ENCODE peak calls at places on chromosomes 6 and 20, in seven cellular contexts. M is IMR-90, X is neuronal stem cell, Z is H1, W is mesendoderm, R is mesenchymal stem cell, E is trophoblast cell. O is an unnamed sample.

GRCh38 chr6:75386050-75386770 is 101.6 kb upstream of the TMEM30A start:
- DNase-seq in M (peak), X (no peak), Z (no peak), W (no peak), R (peak), E (peak), O (no peak)

GRCh38 chr6:21533678-21534077 is 59.9 kb upstream of the SOX4 start:
- DNase-seq in M (peak), X (no peak), Z (no peak), W (no peak), R (no peak), E (no peak), O (no peak)

GRCh38 chr6:114108119-114109002 is 137.4 kb upstream of the HDAC2 start:
- DNase-seq in M (peak), X (peak), Z (no peak), W (peak), R (peak), E (peak), O (peak)

GRCh38 chr6:44268095-44268628 is 2.1 kb upstream of the TMEM151B start:
- DNase-seq in M (peak), X (peak), Z (no peak), W (peak), R (peak), E (peak), O (peak)

GRCh38 chr6:146381486-146381885 is 162.1 kb upstream of the RAB32 start:
- DNase-seq in M (no peak), X (no peak), Z (no peak), W (no peak), R (no peak), E (no peak), O (no peak)

GRCh38 chr6:27871919-27872633 is 40.1 kb downstream of the OR2B2 start:
- DNase-seq in M (peak), X (peak), Z (no peak), W (peak), R (peak), E (peak), O (peak)

GRCh38 chr6:13327691-13328075 is 654 bp downstream of the TBC1D7 start:
- DNase-seq in M (no peak), X (no peak), Z (no peak), W (no peak), R (no peak), E (no peak), O (no peak)

GRCh38 chr6:32177182-32177787 is 920 bp upstream of the RNF5 start:
- DNase-seq in M (no peak), X (no peak), Z (no peak), W (no peak), R (no peak), E (no peak), O (peak)

GRCh38 chr6:140921366-140922226 is 1211.1 kb upstream of the GJE1 start:
- DNase-seq in M (peak), X (peak), Z (peak), W (peak), R (peak), E (peak), O (no peak)

GRCh38 chr6:160919713-160920112 is 71.9 kb upstream of the MAP3K4 start:
- DNase-seq in M (peak), X (no peak), Z (no peak), W (no peak), R (peak), E (peak), O (no peak)

GRCh38 chr6:109690373-109690739 is 646 bp downstream of the AK9 start:
- DNase-seq in M (no peak), X (peak), Z (peak), W (peak), R (no peak), E (peak), O (peak)

GRCh38 chr6:92759195-92759594 is 660.2 kb downstream of the EPHA7 start:
- DNase-seq in M (no peak), X (no peak), Z (no peak), W (no peak), R (no peak), E (no peak), O (no peak)

GRCh38 chr6:3585320-3585935 is 128.6 kb upstream of the SLC22A23 start:
- DNase-seq in M (peak), X (no peak), Z (no peak), W (no peak), R (peak), E (no peak), O (no peak)

DNA sequence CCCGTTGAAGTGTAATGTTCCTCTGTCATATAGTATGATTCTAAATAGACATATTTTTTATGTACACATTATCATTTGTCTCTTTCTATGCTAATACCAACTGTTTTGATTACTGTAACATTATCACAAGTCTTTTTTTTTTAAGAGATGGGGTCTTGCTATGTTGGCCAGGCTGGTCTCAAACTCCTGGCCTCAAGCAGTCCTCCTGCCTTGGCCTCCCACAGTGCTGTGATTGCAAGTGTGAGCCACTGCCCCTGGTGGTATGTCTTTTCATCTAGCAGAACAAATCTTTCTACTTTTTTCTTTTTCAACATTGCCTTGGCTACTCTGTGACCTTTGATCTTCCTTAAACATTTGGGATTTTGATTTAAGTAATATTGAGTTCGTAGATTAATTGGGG is 57.7 kb downstream of the SLX4IP start:
- DNase-seq in M (no peak), X (no peak), Z (no peak), W (peak), R (no peak), E (no peak), O (no peak)
- H2AK5ac ChIP-seq in M (no peak), X (no peak), Z (no peak), W (no peak), R (no peak), E (no peak), O (no peak)

GRCh38 chr6:42782689-42783176 is 881 bp downstream of the BICRAL start:
- DNase-seq in M (peak), X (peak), Z (no peak), W (peak), R (peak), E (peak), O (peak)

GRCh38 chr6:42784739-42785498 is 3.1 kb downstream of the BICRAL start:
- DNase-seq in M (no peak), X (no peak), Z (no peak), W (no peak), R (no peak), E (no peak), O (no peak)

GRCh38 chr6:42783177-42783875 is 1.5 kb downstream of the BICRAL start:
- DNase-seq in M (peak), X (peak), Z (no peak), W (peak), R (peak), E (peak), O (peak)

GRCh38 chr6:42781811-42782688 is at the start of gene BICRAL:
- DNase-seq in M (peak), X (peak), Z (no peak), W (peak), R (peak), E (no peak), O (peak)

DNA sequence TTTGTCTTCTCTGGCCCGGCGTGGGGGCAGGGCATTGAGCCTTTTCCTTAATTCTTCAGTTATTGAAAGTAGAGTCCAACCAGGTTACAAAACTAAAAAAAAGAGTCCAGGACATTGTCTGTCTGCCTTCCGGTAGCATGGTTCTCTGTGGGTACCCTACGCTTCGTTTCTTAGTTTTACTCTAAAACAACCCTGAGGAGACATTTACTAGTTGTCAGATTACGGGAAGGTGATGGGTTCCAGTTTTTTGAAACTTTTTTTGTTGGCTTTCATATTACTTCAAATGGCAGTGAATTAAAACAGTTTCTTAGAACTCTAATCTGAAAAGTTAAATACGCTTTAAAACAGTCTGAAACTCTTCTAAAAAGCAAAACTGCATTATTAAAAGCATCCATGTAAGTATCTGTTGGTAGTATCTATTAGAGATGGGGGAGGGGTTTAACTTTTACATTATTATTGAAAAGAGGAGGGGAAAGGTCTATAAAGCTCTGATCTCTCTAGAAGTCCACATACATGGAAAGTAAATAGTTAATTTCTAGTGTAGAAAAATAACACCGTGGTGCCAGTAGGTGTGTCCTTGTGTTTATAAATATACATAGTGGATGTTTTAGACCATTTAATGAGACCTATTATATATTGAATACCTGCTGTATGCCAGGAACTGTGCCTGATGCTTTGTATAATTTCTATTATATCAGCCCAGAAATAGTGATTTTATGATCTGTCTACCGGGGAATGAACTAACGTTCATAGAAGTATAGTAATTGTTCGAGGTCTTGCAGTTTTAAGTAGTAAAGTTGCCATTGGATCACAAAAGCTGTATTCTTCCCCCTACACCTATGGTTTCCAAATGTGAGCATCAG is 2.3 kb downstream of the BICRAL start:
- DNase-seq in M (no peak), X (no peak), Z (no peak), W (no peak), R (no peak), E (no peak), O (no peak)
- H3K18ac ChIP-seq in M (peak), X (peak), Z (peak), W (peak), R (peak), E (peak), O (peak)

DNA sequence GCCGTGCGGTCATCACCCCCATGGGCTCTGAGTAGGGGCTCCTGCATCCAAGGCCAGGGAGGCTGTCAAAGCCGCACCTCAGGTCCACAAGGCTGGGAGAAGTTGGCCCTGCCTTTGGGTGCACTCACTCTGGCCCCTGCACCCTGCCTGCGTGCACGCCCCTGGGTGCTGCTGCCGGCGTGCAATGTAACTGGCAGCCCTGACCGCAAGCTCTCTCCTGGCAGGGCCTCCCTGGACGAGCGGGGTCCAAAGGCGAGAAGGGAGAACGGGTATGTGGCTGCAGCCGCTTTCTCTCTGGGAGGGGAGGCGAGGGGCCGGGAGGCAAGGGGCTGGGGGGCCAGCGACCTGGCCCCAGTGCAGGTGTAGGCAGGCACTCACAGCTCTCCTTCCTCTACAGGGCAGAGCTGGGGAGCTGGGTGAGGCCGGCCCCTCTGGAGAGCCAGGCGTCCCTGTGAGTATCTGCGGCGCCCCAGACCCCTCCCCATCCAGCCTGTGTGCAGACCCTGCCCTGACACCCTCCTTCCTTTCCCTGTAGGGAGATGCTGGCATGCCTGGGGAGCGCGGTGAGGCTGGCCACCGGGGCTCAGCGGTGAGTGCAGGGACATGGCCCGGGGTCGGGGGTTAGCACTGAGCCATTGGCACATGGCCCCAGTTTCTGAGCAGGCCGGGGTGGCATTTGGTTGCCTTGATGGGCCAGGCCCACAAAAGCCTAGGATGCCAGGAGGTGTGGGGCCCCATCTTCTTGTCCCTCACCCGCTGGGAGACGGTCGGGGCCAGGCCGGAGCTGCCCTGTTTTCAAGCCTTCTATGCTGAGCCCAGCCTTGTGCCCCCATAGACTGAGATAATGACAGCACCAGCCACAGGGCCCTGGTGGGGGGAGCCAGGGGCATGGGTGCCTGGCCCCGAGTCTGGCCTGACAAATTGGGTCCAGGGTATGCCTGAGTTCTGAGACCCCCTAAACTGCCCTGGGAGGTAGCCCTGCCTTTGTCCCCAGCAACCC is 12.7 kb downstream of the COL9A3 start:
- DNase-seq in M (no peak), X (no peak), Z (no peak), W (no peak), R (no peak), E (no peak), O (no peak)
- H3K9ac ChIP-seq in M (no peak), X (peak), Z (no peak), W (no peak), R (no peak), E (no peak), O (no peak)

DNA sequence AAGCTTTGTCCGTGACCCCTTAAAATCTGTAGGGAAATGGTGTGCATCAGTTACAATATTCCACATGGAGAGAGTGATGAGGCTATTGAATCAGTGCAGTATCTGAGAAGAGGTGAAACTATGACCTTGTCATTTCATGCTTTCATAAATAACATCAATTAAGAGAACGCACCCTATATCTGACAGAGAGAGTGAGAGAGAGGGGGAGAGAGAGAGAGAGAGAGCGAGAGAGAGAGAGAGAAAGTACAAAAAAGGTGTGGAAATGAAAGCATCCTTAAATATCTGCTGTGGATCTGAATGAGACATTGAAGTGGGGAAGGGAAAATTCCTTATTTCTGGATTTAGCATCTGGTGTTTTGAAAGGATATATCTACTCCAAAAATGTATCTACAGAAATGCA is 12.4 kb downstream of the GSTA4 start:
- DNase-seq in M (no peak), X (no peak), Z (no peak), W (no peak), R (no peak), E (no peak), O (no peak)
- H2AK5ac ChIP-seq in M (no peak), X (no peak), Z (no peak), W (no peak), R (no peak), E (no peak), O (no peak)

DNA sequence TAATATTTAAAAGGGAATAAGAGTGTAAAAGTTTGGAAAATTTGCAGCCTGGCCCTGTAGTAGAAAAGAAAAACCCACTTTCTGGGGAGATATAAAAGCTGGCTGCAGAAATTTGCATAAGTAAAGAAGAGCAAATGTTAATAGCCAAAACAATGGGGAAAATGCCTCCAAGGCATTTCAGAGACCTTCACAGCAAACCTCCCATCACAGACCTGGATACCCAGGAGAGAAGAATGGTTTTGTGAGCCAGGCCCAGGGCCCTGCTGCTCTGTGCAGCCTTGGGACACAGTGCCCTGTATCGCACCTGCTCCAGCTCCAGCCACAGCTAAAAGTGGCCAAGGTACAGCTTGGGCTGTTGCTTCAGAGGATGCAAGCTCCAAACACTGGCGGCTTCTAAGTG is 113.8 kb downstream of the BTBD9 start:
- DNase-seq in M (no peak), X (no peak), Z (no peak), W (no peak), R (no peak), E (no peak), O (no peak)
- H3K18ac ChIP-seq in M (no peak), X (no peak), Z (no peak), W (no peak), R (no peak), E (no peak), O (no peak)

DNA sequence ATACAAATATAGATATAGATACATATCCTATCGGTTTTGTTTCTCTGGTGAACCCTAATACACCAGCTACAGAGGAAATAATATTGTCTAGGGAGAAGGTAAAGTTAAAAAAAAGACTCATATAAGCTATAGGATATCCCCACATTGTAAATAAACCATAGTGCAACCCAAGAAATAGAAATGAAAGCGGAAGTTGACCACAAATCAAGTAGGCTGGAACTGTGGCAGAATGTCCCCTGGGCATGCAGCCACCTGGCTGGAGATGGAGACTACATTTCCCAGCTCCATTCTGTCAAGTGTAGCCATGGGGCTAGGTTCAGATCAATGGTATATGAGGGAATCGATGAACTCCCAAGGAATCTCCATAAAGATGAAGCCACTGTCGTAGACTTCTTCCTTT is 70.1 kb upstream of the RPS6KA2 start:
- DNase-seq in M (no peak), X (no peak), Z (no peak), W (no peak), R (no peak), E (no peak), O (no peak)
- H3K9ac ChIP-seq in M (no peak), X (no peak), Z (no peak), W (no peak), R (no peak), E (no peak), O (no peak)

GRCh38 chr6:90220273-90220672 is 76.4 kb downstream of the BACH2 start:
- DNase-seq in M (no peak), X (no peak), Z (no peak), W (peak), R (no peak), E (no peak), O (no peak)
- H2AK5ac ChIP-seq in M (no peak), X (no peak), Z (no peak), W (no peak), R (no peak), E (no peak), O (no peak)

GRCh38 chr6:51108563-51109234 is 290.0 kb downstream of the TFAP2B start:
- DNase-seq in M (no peak), X (no peak), Z (no peak), W (no peak), R (no peak), E (no peak), O (no peak)

GRCh38 chr6:51107769-51108203 is 289.1 kb downstream of the TFAP2B start:
- DNase-seq in M (no peak), X (no peak), Z (no peak), W (no peak), R (no peak), E (no peak), O (no peak)

DNA sequence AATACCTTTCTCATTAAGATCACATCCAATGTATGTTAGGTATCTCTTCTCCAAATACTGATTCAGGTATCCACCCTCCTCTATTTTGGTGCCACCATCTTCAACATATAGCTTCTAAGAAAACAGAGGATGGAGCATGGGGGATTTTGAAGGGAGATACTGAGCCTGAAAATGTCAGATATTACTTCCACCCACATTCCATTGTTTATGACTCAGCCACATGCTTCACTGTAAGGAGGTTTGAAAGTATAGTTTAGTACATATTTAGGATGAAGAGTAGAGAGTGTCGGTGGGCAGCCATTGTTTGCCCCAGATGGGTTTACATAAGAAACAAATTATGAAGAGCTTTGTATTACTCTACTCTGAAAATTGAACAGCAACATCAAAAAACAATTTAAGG is 286.7 kb downstream of the TFAP2B start:
- DNase-seq in M (no peak), X (no peak), Z (no peak), W (no peak), R (no peak), E (no peak), O (no peak)
- H3K18ac ChIP-seq in M (no peak), X (no peak), Z (no peak), W (no peak), R (no peak), E (no peak), O (no peak)

DNA sequence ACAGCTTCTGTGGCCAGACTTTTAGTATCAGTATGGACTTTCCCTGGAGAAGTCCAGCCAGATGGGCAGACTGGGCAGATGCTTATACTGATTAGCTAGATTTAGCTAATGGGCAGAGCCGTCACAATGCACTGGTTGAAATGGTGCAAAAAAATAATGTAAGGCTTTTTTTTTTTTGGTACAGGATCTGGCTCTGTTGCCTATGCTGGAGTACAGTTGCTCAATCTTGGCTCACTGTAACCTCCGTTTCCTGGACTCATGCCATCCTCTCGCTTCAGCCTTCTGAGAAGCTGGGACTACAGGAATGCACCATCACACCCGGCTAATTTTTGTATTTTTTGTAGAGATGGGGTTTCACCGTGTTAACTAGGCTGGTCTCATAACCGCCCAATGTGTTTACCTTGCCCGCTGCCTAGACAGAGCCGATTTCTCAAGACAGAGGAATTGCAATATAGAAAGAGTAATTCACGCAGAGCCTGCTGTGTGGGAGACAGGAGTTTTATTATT is 16.4 kb upstream of the KIFC1 start:
- DNase-seq in M (peak), X (no peak), Z (no peak), W (no peak), R (peak), E (no peak), O (no peak)
- H3K9ac ChIP-seq in M (no peak), X (no peak), Z (no peak), W (no peak), R (peak), E (no peak), O (no peak)